ENCODE peak calls at places on chromosomes 6 and 20, in eight cellular contexts. One of them, this sample, is unnamed.
A peak's percentile ranks its signal among the peaks of the same experiment; 100 is the strongest.

GRCh38 chr6:109595998-109596397 is 95.0 kb downstream of the AK9 start:
- DNase-seq in fibroblast of lung: peak; percentile 33
- DNase-seq in activated CD8-positive, alpha-beta memory T cell treated with anti-CD3 and anti-CD28 coated beads, Interleukin-2, amount 50 U/mL, for 4 hours: no peak
- DNase-seq in ovary: no peak
- DNase-seq in NCI-H2029: peak; percentile 44
- DNase-seq in tibial nerve: no peak
- DNase-seq in left ventricle myocardium superior: no peak
- DNase-seq in ascending aorta: no peak
- DNase-seq in this sample: peak; percentile 49

GRCh38 chr20:49889943-49890650 is 25.2 kb downstream of the SPATA2 start:
- DNase-seq in fibroblast of lung: no peak
- DNase-seq in activated CD8-positive, alpha-beta memory T cell treated with anti-CD3 and anti-CD28 coated beads, Interleukin-2, amount 50 U/mL, for 4 hours: no peak
- DNase-seq in ovary: no peak
- DNase-seq in NCI-H2029: no peak
- DNase-seq in tibial nerve: no peak
- DNase-seq in left ventricle myocardium superior: no peak
- DNase-seq in ascending aorta: no peak
- DNase-seq in this sample: no peak

GRCh38 chr6:135052939-135053338 is 1.7 kb downstream of the HBS1L start:
- DNase-seq in fibroblast of lung: no peak
- DNase-seq in activated CD8-positive, alpha-beta memory T cell treated with anti-CD3 and anti-CD28 coated beads, Interleukin-2, amount 50 U/mL, for 4 hours: no peak
- DNase-seq in ovary: no peak
- DNase-seq in NCI-H2029: no peak
- DNase-seq in tibial nerve: no peak
- DNase-seq in left ventricle myocardium superior: no peak
- DNase-seq in ascending aorta: no peak
- DNase-seq in this sample: no peak

GRCh38 chr20:20837574-20838021 is 125.2 kb upstream of the RALGAPA2 start:
- DNase-seq in fibroblast of lung: peak; percentile 55
- DNase-seq in activated CD8-positive, alpha-beta memory T cell treated with anti-CD3 and anti-CD28 coated beads, Interleukin-2, amount 50 U/mL, for 4 hours: peak; percentile 23
- DNase-seq in ovary: peak; percentile 72
- DNase-seq in NCI-H2029: peak; percentile 42
- DNase-seq in tibial nerve: peak; percentile 64
- DNase-seq in left ventricle myocardium superior: peak; percentile 63
- DNase-seq in ascending aorta: no peak
- DNase-seq in this sample: peak; percentile 74

GRCh38 chr6:16803294-16804006 is 42.2 kb upstream of the ATXN1 start:
- DNase-seq in fibroblast of lung: peak; percentile 77
- DNase-seq in activated CD8-positive, alpha-beta memory T cell treated with anti-CD3 and anti-CD28 coated beads, Interleukin-2, amount 50 U/mL, for 4 hours: no peak
- DNase-seq in ovary: peak; percentile 40
- DNase-seq in NCI-H2029: no peak
- DNase-seq in tibial nerve: no peak
- DNase-seq in left ventricle myocardium superior: peak; percentile 53
- DNase-seq in ascending aorta: no peak
- DNase-seq in this sample: no peak

GRCh38 chr6:64330694-64331309 is 695.2 kb downstream of the PHF3 start:
- DNase-seq in fibroblast of lung: peak; percentile 73
- DNase-seq in activated CD8-positive, alpha-beta memory T cell treated with anti-CD3 and anti-CD28 coated beads, Interleukin-2, amount 50 U/mL, for 4 hours: no peak
- DNase-seq in ovary: peak; percentile 28
- DNase-seq in NCI-H2029: no peak
- DNase-seq in tibial nerve: peak; percentile 62
- DNase-seq in left ventricle myocardium superior: peak; percentile 79
- DNase-seq in ascending aorta: no peak
- DNase-seq in this sample: no peak

GRCh38 chr6:30238178-30238795 is 25.1 kb upstream of the TRIM26 start:
- DNase-seq in fibroblast of lung: peak; percentile 28
- DNase-seq in activated CD8-positive, alpha-beta memory T cell treated with anti-CD3 and anti-CD28 coated beads, Interleukin-2, amount 50 U/mL, for 4 hours: no peak
- DNase-seq in ovary: no peak
- DNase-seq in NCI-H2029: no peak
- DNase-seq in tibial nerve: no peak
- DNase-seq in left ventricle myocardium superior: no peak
- DNase-seq in ascending aorta: no peak
- DNase-seq in this sample: peak; percentile 50

GRCh38 chr6:111417181-111417585 is 65.8 kb downstream of the REV3L start:
- DNase-seq in fibroblast of lung: peak; percentile 51
- DNase-seq in activated CD8-positive, alpha-beta memory T cell treated with anti-CD3 and anti-CD28 coated beads, Interleukin-2, amount 50 U/mL, for 4 hours: no peak
- DNase-seq in ovary: no peak
- DNase-seq in NCI-H2029: peak; percentile 78
- DNase-seq in tibial nerve: peak; percentile 20
- DNase-seq in left ventricle myocardium superior: peak; percentile 24
- DNase-seq in ascending aorta: no peak
- DNase-seq in this sample: peak; percentile 24

GRCh38 chr6:75220365-75220764 is 14.5 kb upstream of the COL12A1 start:
- DNase-seq in fibroblast of lung: peak; percentile 23
- DNase-seq in activated CD8-positive, alpha-beta memory T cell treated with anti-CD3 and anti-CD28 coated beads, Interleukin-2, amount 50 U/mL, for 4 hours: no peak
- DNase-seq in ovary: no peak
- DNase-seq in NCI-H2029: no peak
- DNase-seq in tibial nerve: no peak
- DNase-seq in left ventricle myocardium superior: no peak
- DNase-seq in ascending aorta: no peak
- DNase-seq in this sample: no peak

GRCh38 chr6:121274896-121275295 is 59.4 kb downstream of the TBC1D32 start:
- DNase-seq in fibroblast of lung: no peak
- DNase-seq in activated CD8-positive, alpha-beta memory T cell treated with anti-CD3 and anti-CD28 coated beads, Interleukin-2, amount 50 U/mL, for 4 hours: no peak
- DNase-seq in ovary: no peak
- DNase-seq in NCI-H2029: no peak
- DNase-seq in tibial nerve: no peak
- DNase-seq in left ventricle myocardium superior: no peak
- DNase-seq in ascending aorta: no peak
- DNase-seq in this sample: no peak

GRCh38 chr6:130362128-130362527 is 3.7 kb upstream of the TMEM200A start:
- DNase-seq in fibroblast of lung: no peak
- DNase-seq in activated CD8-positive, alpha-beta memory T cell treated with anti-CD3 and anti-CD28 coated beads, Interleukin-2, amount 50 U/mL, for 4 hours: no peak
- DNase-seq in ovary: no peak
- DNase-seq in NCI-H2029: no peak
- DNase-seq in tibial nerve: no peak
- DNase-seq in left ventricle myocardium superior: no peak
- DNase-seq in ascending aorta: no peak
- DNase-seq in this sample: no peak

GRCh38 chr20:10309326-10309725 is 90.7 kb downstream of the SNAP25 start:
- DNase-seq in fibroblast of lung: peak; percentile 98
- DNase-seq in activated CD8-positive, alpha-beta memory T cell treated with anti-CD3 and anti-CD28 coated beads, Interleukin-2, amount 50 U/mL, for 4 hours: no peak
- DNase-seq in ovary: no peak
- DNase-seq in NCI-H2029: no peak
- DNase-seq in tibial nerve: no peak
- DNase-seq in left ventricle myocardium superior: no peak
- DNase-seq in ascending aorta: no peak
- DNase-seq in this sample: peak; percentile 64

GRCh38 chr20:18796282-18796833 is 17.2 kb upstream of the SCP2D1 start:
- DNase-seq in fibroblast of lung: no peak
- DNase-seq in activated CD8-positive, alpha-beta memory T cell treated with anti-CD3 and anti-CD28 coated beads, Interleukin-2, amount 50 U/mL, for 4 hours: no peak
- DNase-seq in ovary: no peak
- DNase-seq in NCI-H2029: no peak
- DNase-seq in tibial nerve: no peak
- DNase-seq in left ventricle myocardium superior: no peak
- DNase-seq in ascending aorta: no peak
- DNase-seq in this sample: no peak

GRCh38 chr6:144063246-144063743 is 32.1 kb downstream of the SF3B5 start:
- DNase-seq in fibroblast of lung: no peak
- DNase-seq in activated CD8-positive, alpha-beta memory T cell treated with anti-CD3 and anti-CD28 coated beads, Interleukin-2, amount 50 U/mL, for 4 hours: no peak
- DNase-seq in ovary: no peak
- DNase-seq in NCI-H2029: no peak
- DNase-seq in tibial nerve: no peak
- DNase-seq in left ventricle myocardium superior: no peak
- DNase-seq in ascending aorta: no peak
- DNase-seq in this sample: no peak

GRCh38 chr6:23494367-23494766 is 631.6 kb upstream of the NRSN1 start:
- DNase-seq in fibroblast of lung: no peak
- DNase-seq in activated CD8-positive, alpha-beta memory T cell treated with anti-CD3 and anti-CD28 coated beads, Interleukin-2, amount 50 U/mL, for 4 hours: no peak
- DNase-seq in ovary: no peak
- DNase-seq in NCI-H2029: no peak
- DNase-seq in tibial nerve: no peak
- DNase-seq in left ventricle myocardium superior: no peak
- DNase-seq in ascending aorta: no peak
- DNase-seq in this sample: no peak

GRCh38 chr6:41367700-41368099 is 32.3 kb downstream of the NCR2 start:
- DNase-seq in fibroblast of lung: peak; percentile 51
- DNase-seq in activated CD8-positive, alpha-beta memory T cell treated with anti-CD3 and anti-CD28 coated beads, Interleukin-2, amount 50 U/mL, for 4 hours: no peak
- DNase-seq in ovary: peak; percentile 37
- DNase-seq in NCI-H2029: peak; percentile 61
- DNase-seq in tibial nerve: peak; percentile 18
- DNase-seq in left ventricle myocardium superior: peak; percentile 37
- DNase-seq in ascending aorta: no peak
- DNase-seq in this sample: peak; percentile 82

GRCh38 chr6:63272397-63272796 is 47.4 kb downstream of the LGSN start:
- DNase-seq in fibroblast of lung: peak; percentile 40
- DNase-seq in activated CD8-positive, alpha-beta memory T cell treated with anti-CD3 and anti-CD28 coated beads, Interleukin-2, amount 50 U/mL, for 4 hours: no peak
- DNase-seq in ovary: no peak
- DNase-seq in NCI-H2029: no peak
- DNase-seq in tibial nerve: no peak
- DNase-seq in left ventricle myocardium superior: no peak
- DNase-seq in ascending aorta: no peak
- DNase-seq in this sample: peak; percentile 17

GRCh38 chr6:168054663-168055560 is 24.1 kb downstream of the FRMD1 start:
- DNase-seq in fibroblast of lung: no peak
- DNase-seq in activated CD8-positive, alpha-beta memory T cell treated with anti-CD3 and anti-CD28 coated beads, Interleukin-2, amount 50 U/mL, for 4 hours: no peak
- DNase-seq in ovary: no peak
- DNase-seq in NCI-H2029: no peak
- DNase-seq in tibial nerve: no peak
- DNase-seq in left ventricle myocardium superior: peak; percentile 86
- DNase-seq in ascending aorta: no peak
- DNase-seq in this sample: no peak

GRCh38 chr6:108164815-108165706 is 761 bp upstream of the NR2E1 start:
- DNase-seq in fibroblast of lung: no peak
- DNase-seq in activated CD8-positive, alpha-beta memory T cell treated with anti-CD3 and anti-CD28 coated beads, Interleukin-2, amount 50 U/mL, for 4 hours: no peak
- DNase-seq in ovary: no peak
- DNase-seq in NCI-H2029: no peak
- DNase-seq in tibial nerve: no peak
- DNase-seq in left ventricle myocardium superior: no peak
- DNase-seq in ascending aorta: no peak
- DNase-seq in this sample: no peak